ENCODE peak calls at places on chromosomes 5 and 9, in six cellular contexts. L is activated naive CD4-positive, alpha-beta T cell treated with anti-CD3 and anti-CD28 coated beads for 36 hours; I is IMR-90; T is AG04450; F is effector memory CD4-positive, alpha-beta T cell; Z is RPMI7951. U is an unnamed sample.
A peak's percentile ranks its signal among the peaks of the same experiment; 100 is the strongest.

GRCh38 chr9:95778957-95779356 is 96.5 kb upstream of the ERCC6L2 start:
- DNase-seq in I (peak; percentile 93), F (no peak), L (no peak), Z (peak; percentile 87), T (peak; percentile 85), U (no peak)

GRCh38 chr5:172107606-172108005 is 80.4 kb downstream of the STK10 start:
- DNase-seq in F (no peak), L (no peak), T (peak; percentile 60), Z (peak; percentile 95), I (peak; percentile 84), U (no peak)

GRCh38 chr5:178839319-178839704 is 20.4 kb upstream of the ZNF354B start:
- DNase-seq in Z (no peak), T (no peak), I (no peak), L (peak; percentile 74), F (no peak), U (peak; percentile 58)

GRCh38 chr5:172740483-172741205 is 30.4 kb downstream of the DUSP1 start:
- DNase-seq in Z (peak; percentile 91), L (no peak), T (peak; percentile 81), I (peak; percentile 93), F (no peak), U (no peak)

GRCh38 chr5:155455791-155456514 is 442.4 kb downstream of the KIF4B start:
- DNase-seq in T (no peak), L (no peak), F (no peak), Z (no peak), I (no peak), U (no peak)

GRCh38 chr9:76996700-76997099 is 22.8 kb upstream of the FOXB2 start:
- DNase-seq in Z (peak; percentile 23), F (no peak), L (peak; percentile 35), T (no peak), I (peak; percentile 21), U (no peak)

GRCh38 chr9:130239741-130240241 is 25.8 kb upstream of the HMCN2 start:
- DNase-seq in I (peak; percentile 19), L (peak; percentile 80), F (no peak), Z (peak; percentile 72), T (no peak), U (no peak)

GRCh38 chr5:66475731-66476130 is 120.5 kb upstream of the MAST4 start:
- DNase-seq in T (no peak), Z (no peak), F (no peak), L (no peak), I (no peak), U (no peak)

GRCh38 chr5:91016954-91017690 is 366.0 kb downstream of the ARRDC3 start:
- DNase-seq in I (peak; percentile 70), T (peak; percentile 6), L (no peak), Z (no peak), F (no peak), U (no peak)

U was measured in DND-41.